ENCODE peak calls at places on chromosomes 12 and 14, in five cellular contexts. A is SK-N-SH, X is AG04450, U is body of pancreas, M is progenitor cell of endocrine pancreas. I is an unnamed sample.

GRCh38 chr12:59383426-59383822 is 212.4 kb upstream of the SLC16A7 start:
- DNase-seq in M (no peak), U (no peak), X (peak), A (no peak), I (peak)

GRCh38 chr14:70441641-70442040 is 10.3 kb upstream of the ADAM21 start:
- DNase-seq in M (no peak), A (no peak), X (no peak), U (no peak), I (no peak)

GRCh38 chr14:89572566-89573398 is 155.7 kb upstream of the FOXN3 start:
- DNase-seq in A (no peak), X (no peak), U (no peak), M (no peak), I (no peak)

GRCh38 chr14:100440207-100440631 is 117.1 kb downstream of the SLC25A47 start:
- DNase-seq in U (peak), X (peak), M (peak), A (peak), I (no peak)

GRCh38 chr12:117387832-117388231 is 26.4 kb upstream of the NOS1 start:
- DNase-seq in U (no peak), X (no peak), M (no peak), A (no peak), I (no peak)

GRCh38 chr12:54586620-54587019 is 1.8 kb downstream of the PPP1R1A start:
- DNase-seq in X (no peak), M (no peak), A (no peak), U (no peak), I (no peak)

GRCh38 chr14:89912667-89913211 is 41.8 kb downstream of the EFCAB11 start:
- DNase-seq in A (peak), M (no peak), U (no peak), X (peak), I (peak)

GRCh38 chr12:53495903-53496751 is 3.1 kb downstream of the MAP3K12 start:
- DNase-seq in M (no peak), A (no peak), U (peak), X (peak), I (no peak)

GRCh38 chr12:127496255-127496654 is 770.7 kb upstream of the TMEM132C start:
- DNase-seq in U (no peak), A (no peak), M (no peak), X (no peak), I (no peak)

GRCh38 chr14:102164241-102164641 is 24.5 kb downstream of the WDR20 start:
- DNase-seq in A (no peak), X (no peak), M (no peak), U (no peak), I (no peak)

GRCh38 chr14:70654609-70655008 is 12.9 kb downstream of the TTC9 start:
- DNase-seq in A (no peak), X (no peak), U (no peak), M (no peak), I (no peak)

GRCh38 chr14:77009014-77009413 is 19.5 kb downstream of the IRF2BPL start:
- DNase-seq in A (no peak), X (no peak), M (no peak), U (no peak), I (no peak)

GRCh38 chr12:115384391-115384790 is 700.4 kb upstream of the TBX3 start:
- DNase-seq in U (no peak), A (no peak), X (no peak), M (no peak), I (no peak)

GRCh38 chr14:96863327-96863985 is 66.3 kb downstream of the VRK1 start:
- DNase-seq in A (no peak), M (no peak), U (no peak), X (no peak), I (no peak)

GRCh38 chr14:58738189-58738836 is 100.6 kb downstream of the DACT1 start:
- DNase-seq in M (no peak), U (no peak), A (no peak), X (peak), I (peak)

GRCh38 chr12:5565933-5566632 is 134.2 kb downstream of the NTF3 start:
- DNase-seq in X (peak), A (no peak), M (no peak), U (no peak), I (peak)

GRCh38 chr12:45216297-45216982 is 545 bp downstream of the ANO6 start:
- DNase-seq in A (peak), M (peak), U (peak), X (no peak), I (no peak)

GRCh38 chr12:14356147-14356546 is 9.3 kb upstream of the ATF7IP start:
- DNase-seq in U (no peak), A (no peak), M (no peak), X (no peak), I (no peak)

GRCh38 chr14:103206023-103206481 is 82.8 kb downstream of the TNFAIP2 start:
- DNase-seq in U (peak), M (no peak), X (no peak), A (no peak), I (no peak)

GRCh38 chr12:50986961-50987737 is 34.8 kb downstream of the HIGD1C start:
- DNase-seq in U (peak), M (peak), A (peak), X (peak), I (no peak)

GRCh38 chr14:23539209-23539866 is 12.2 kb downstream of the ZFHX2 start:
- DNase-seq in U (no peak), A (peak), M (peak), X (no peak), I (no peak)

GRCh38 chr14:103910262-103910935 is 17.9 kb upstream of the TDRD9 start:
- DNase-seq in U (peak), A (peak), X (peak), M (peak), I (peak)

GRCh38 chr14:71206766-71207371 is 299.6 kb downstream of the PCNX1 start:
- DNase-seq in M (no peak), A (peak), U (peak), X (peak), I (peak)

DNA sequence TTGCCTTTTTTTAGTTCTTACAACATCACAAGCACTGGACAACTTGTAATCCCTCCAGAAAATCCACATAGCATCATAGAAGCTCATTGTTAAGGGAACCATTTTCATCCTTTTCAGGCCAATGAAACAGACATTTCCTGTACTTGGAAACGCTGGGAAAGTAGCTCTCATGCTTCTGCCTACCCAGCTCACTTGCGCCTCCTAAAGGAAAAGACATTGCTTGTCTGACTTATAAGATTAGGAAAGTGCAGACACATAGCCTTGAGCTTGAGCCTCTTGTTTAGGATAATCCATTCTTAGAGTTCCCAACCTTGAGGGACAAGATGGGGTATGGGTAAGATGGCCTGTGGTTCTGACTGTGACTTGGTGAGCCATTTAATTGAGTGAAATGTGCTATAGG is 589.5 kb downstream of the NOVA1 start:
- DNase-seq in A (peak), M (no peak), X (no peak), U (no peak), I (no peak)
- TF ChIP-seq CTCF in A (peak), M (peak), X (no peak), U (no peak), I (no peak)

GRCh38 chr12:27119797-27120196 is 37.4 kb upstream of the C12orf71 start:
- DNase-seq in A (no peak), X (no peak), U (no peak), M (no peak), I (no peak)

DNA sequence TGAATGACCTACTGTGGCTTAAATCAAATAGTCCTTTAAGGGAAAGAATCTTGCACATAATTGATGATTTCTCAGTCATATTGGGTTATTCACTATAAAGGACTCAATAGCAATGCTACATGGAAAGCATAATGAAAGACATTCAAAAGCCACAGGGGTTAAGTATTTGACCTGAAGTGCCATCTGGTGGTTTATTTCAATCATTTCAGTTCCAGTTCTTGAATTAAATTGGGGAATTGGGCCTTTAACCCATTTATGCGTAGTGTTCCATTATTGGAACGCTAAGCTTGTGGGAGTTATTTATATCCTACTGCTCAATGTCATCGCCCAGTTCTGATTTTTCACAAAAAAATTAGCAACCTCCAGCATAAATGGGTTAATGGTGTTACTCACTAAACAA is 41.3 kb upstream of the C12orf71 start:
- DNase-seq in M (no peak), A (peak), U (no peak), X (no peak), I (no peak)
- TF ChIP-seq CTCF in M (peak), A (peak), U (no peak), X (no peak), I (no peak)

GRCh38 chr14:94016446-94016976 is 9.6 kb upstream of the OTUB2 start:
- DNase-seq in M (no peak), X (no peak), A (no peak), U (no peak), I (no peak)

GRCh38 chr14:94018308-94018707 is 7.8 kb upstream of the OTUB2 start:
- DNase-seq in M (no peak), U (no peak), X (no peak), A (no peak), I (no peak)

GRCh38 chr14:94011795-94012194 is 14.3 kb upstream of the OTUB2 start:
- DNase-seq in A (no peak), U (no peak), X (no peak), M (no peak), I (no peak)

GRCh38 chr14:94014375-94014774 is 11.8 kb upstream of the OTUB2 start:
- DNase-seq in U (no peak), M (no peak), A (no peak), X (no peak), I (no peak)

GRCh38 chr14:94015223-94015622 is 10.9 kb upstream of the OTUB2 start:
- DNase-seq in X (no peak), A (no peak), U (no peak), M (no peak), I (no peak)
- TF ChIP-seq CTCF in X (peak), A (no peak), U (no peak), M (no peak), I (no peak)

GRCh38 chr12:102480401-102480800 is at the start of gene IGF1:
- DNase-seq in M (no peak), U (no peak), A (no peak), X (no peak), I (no peak)
- TF ChIP-seq CTCF in M (no peak), U (peak), A (peak), X (peak), I (no peak)

GRCh38 chr14:75278422-75279152 is at the start of gene FOS:
- DNase-seq in X (no peak), A (peak), M (peak), U (peak), I (no peak)
- TF ChIP-seq CTCF in X (no peak), A (no peak), M (no peak), U (no peak), I (no peak)

GRCh38 chr12:76922821-76923315 is 44.0 kb upstream of the CSRP2 start:
- DNase-seq in M (no peak), X (no peak), A (no peak), U (no peak), I (no peak)

GRCh38 chr12:76929499-76929898 is 50.7 kb upstream of the CSRP2 start:
- DNase-seq in M (no peak), U (no peak), X (no peak), A (no peak), I (no peak)

GRCh38 chr12:76921891-76922664 is 43.3 kb upstream of the CSRP2 start:
- DNase-seq in X (no peak), M (no peak), A (no peak), U (no peak), I (no peak)

GRCh38 chr12:76927170-76927784 is 48.5 kb upstream of the CSRP2 start:
- DNase-seq in M (no peak), A (peak), X (no peak), U (no peak), I (no peak)
- TF ChIP-seq CTCF in M (peak), A (peak), X (peak), U (peak), I (peak)